ENCODE peak calls at places on chromosome 16, in seven cellular contexts. T is fibroblast of gingiva; O is left cardiac atrium; G is activated CD8-positive, alpha-beta memory T cell treated with anti-CD3 and anti-CD28 coated beads for 1 hour; P is NCI-H2227 treated with DMSO at 0.1 percent for 48 hours; B is HCT116; S is stomach. F is an unnamed sample.

GRCh38 chr16:4660454-4661007 is 32.8 kb upstream of the NUDT16L1 start:
- DNase-seq in G (no peak), O (peak; percentile 74), P (peak; percentile 15), S (peak; percentile 70), B (no peak), T (no peak), F (peak; percentile 48)

GRCh38 chr16:85616608-85617311 is 3.6 kb downstream of the GSE1 start:
- DNase-seq in G (no peak), S (peak; percentile 68), P (no peak), B (no peak), T (no peak), O (peak; percentile 72), F (peak; percentile 51)

GRCh38 chr16:6967796-6968195 is 364.8 kb upstream of the RBFOX1 start:
- DNase-seq in B (no peak), T (no peak), O (no peak), G (no peak), P (no peak), S (no peak), F (no peak)

GRCh38 chr16:2008631-2009301 is 855 bp downstream of the ZNF598 start:
- DNase-seq in T (peak; percentile 72), B (no peak), S (no peak), O (no peak), G (no peak), P (no peak), F (peak; percentile 39)

GRCh38 chr16:23678430-23679273 is at the start of gene PLK1:
- DNase-seq in S (peak; percentile 79), O (peak; percentile 78), T (peak; percentile 71), P (peak; percentile 82), G (peak; percentile 51), B (peak; percentile 76), F (peak; percentile 87)

GRCh38 chr16:11139624-11140375 is 116.2 kb downstream of the SOCS1 start:
- DNase-seq in G (no peak), B (peak; percentile 13), O (no peak), S (no peak), P (no peak), T (no peak), F (peak; percentile 81)

GRCh38 chr16:84749815-84750214 is 50.0 kb downstream of the USP10 start:
- DNase-seq in O (no peak), S (no peak), P (no peak), T (peak; percentile 87), G (no peak), B (no peak), F (no peak)

GRCh38 chr16:56625140-56625942 is at the start of gene MT1E:
- DNase-seq in S (peak; percentile 93), B (peak; percentile 77), T (peak; percentile 87), O (peak; percentile 85), P (peak; percentile 34), G (no peak), F (peak; percentile 73)

GRCh38 chr16:84992700-84993075 is 18.6 kb downstream of the ZDHHC7 start:
- DNase-seq in T (peak; percentile 74), B (no peak), G (no peak), P (no peak), O (no peak), S (no peak), F (no peak)

GRCh38 chr16:3673201-3673600 is 18.7 kb downstream of the DNASE1 start:
- DNase-seq in T (no peak), B (no peak), S (no peak), G (no peak), P (no peak), O (no peak), F (no peak)

GRCh38 chr16:35255186-35255803 is 1795.9 kb downstream of the TP53TG3F start:
- DNase-seq in O (no peak), B (no peak), T (no peak), G (no peak), P (peak; percentile 76), S (no peak), F (no peak)

GRCh38 chr16:84841787-84842300 is 22.1 kb downstream of the CRISPLD2 start:
- DNase-seq in G (no peak), B (peak; percentile 71), S (peak; percentile 85), P (no peak), T (no peak), O (no peak), F (peak; percentile 82)

GRCh38 chr16:9316615-9317014 is 225.2 kb downstream of the HAPSTR1 start:
- DNase-seq in B (no peak), S (no peak), O (no peak), T (no peak), G (no peak), P (no peak), F (peak; percentile 71)

GRCh38 chr16:5649762-5650445 is 552.3 kb upstream of the EEF2KMT start:
- DNase-seq in P (peak; percentile 7), T (no peak), B (no peak), O (no peak), S (no peak), G (no peak), F (no peak)

GRCh38 chr16:783404-784161 is 4.6 kb downstream of the RPUSD1 start:
- DNase-seq in S (peak; percentile 43), B (no peak), G (no peak), P (no peak), T (no peak), O (peak; percentile 50), F (no peak)

GRCh38 chr16:56047307-56048234 is 143.7 kb upstream of the GNAO1 start:
- DNase-seq in G (no peak), O (peak; percentile 22), S (no peak), T (no peak), B (no peak), P (no peak), F (no peak)

GRCh38 chr16:64596196-64596595 is 525.7 kb downstream of the CDH11 start:
- DNase-seq in B (no peak), P (no peak), T (no peak), G (no peak), S (no peak), O (no peak), F (no peak)

GRCh38 chr16:66908116-66908515 is 10.6 kb downstream of the CDH16 start:
- DNase-seq in S (no peak), T (no peak), B (no peak), G (no peak), O (peak; percentile 3), P (no peak), F (no peak)

GRCh38 chr16:4701791-4702465 is 8.6 kb downstream of the NUDT16L1 start:
- DNase-seq in G (no peak), B (no peak), S (no peak), O (no peak), T (no peak), P (no peak), F (no peak)

GRCh38 chr16:83925095-83925905 is 26.4 kb downstream of the MLYCD start:
- DNase-seq in G (no peak), S (no peak), T (no peak), O (no peak), B (no peak), P (no peak), F (no peak)

GRCh38 chr16:77404823-77405222 is 30.0 kb downstream of the ADAMTS18 start:
- DNase-seq in S (no peak), G (no peak), B (no peak), T (no peak), O (no peak), P (no peak), F (no peak)

GRCh38 chr16:85443116-85443515 is 170.0 kb upstream of the GSE1 start:
- DNase-seq in T (no peak), S (no peak), B (no peak), O (no peak), G (no peak), P (no peak), F (no peak)

GRCh38 chr16:2828521-2828840 is 1.6 kb upstream of the ZG16B start:
- DNase-seq in T (no peak), O (no peak), G (no peak), B (no peak), P (no peak), S (no peak), F (no peak)

GRCh38 chr16:57084996-57085395 is 7.4 kb upstream of the CPNE2 start:
- DNase-seq in G (no peak), B (no peak), T (no peak), P (no peak), S (no peak), O (no peak), F (no peak)

GRCh38 chr16:89884041-89884421 is 10.6 kb downstream of the TCF25 start:
- DNase-seq in B (no peak), G (no peak), O (no peak), S (no peak), P (no peak), T (no peak), F (no peak)

GRCh38 chr16:6483634-6484033 is 849.0 kb upstream of the RBFOX1 start:
- DNase-seq in O (no peak), T (no peak), P (peak; percentile 90), B (no peak), S (no peak), G (no peak), F (no peak)

GRCh38 chr16:62882552-62883221 is 846.4 kb upstream of the CDH8 start:
- DNase-seq in S (no peak), B (no peak), G (no peak), P (no peak), O (no peak), T (no peak), F (no peak)

GRCh38 chr16:89350701-89351380 is 133.3 kb downstream of the ZNF778 start:
- DNase-seq in B (no peak), T (no peak), O (no peak), S (no peak), G (no peak), P (no peak), F (no peak)

GRCh38 chr16:97822-98221 is 19.8 kb downstream of the MPG start:
- DNase-seq in G (no peak), O (no peak), P (no peak), S (no peak), B (no peak), T (no peak), F (no peak)

GRCh38 chr16:4298761-4299522 is 16.9 kb upstream of the GLIS2 start:
- DNase-seq in P (no peak), S (peak; percentile 83), T (peak; percentile 75), O (peak; percentile 88), B (peak; percentile 80), G (no peak), F (peak; percentile 92)

GRCh38 chr16:68332411-68333121 is 21.7 kb downstream of the PRMT7 start:
- DNase-seq in S (no peak), O (no peak), B (no peak), P (peak; percentile 35), G (no peak), T (no peak), F (peak; percentile 71)

GRCh38 chr16:2810651-2811050 is 6.4 kb upstream of the PRSS21 start:
- DNase-seq in O (no peak), S (no peak), T (no peak), G (no peak), B (no peak), P (no peak), F (no peak)

GRCh38 chr16:15907863-15908478 is 19.6 kb upstream of the CEP20 start:
- DNase-seq in T (no peak), P (no peak), B (peak; percentile 91), G (no peak), O (no peak), S (peak; percentile 35), F (peak; percentile 53)

GRCh38 chr16:57032931-57033330 is 43.6 kb downstream of the NLRC5 start:
- DNase-seq in S (no peak), G (no peak), B (no peak), T (no peak), P (no peak), O (no peak), F (no peak)

GRCh38 chr16:69417537-69418199 is 6.8 kb upstream of the CYB5B start:
- DNase-seq in T (peak; percentile 90), B (no peak), S (no peak), G (no peak), P (no peak), O (no peak), F (no peak)

GRCh38 chr16:58649707-58650106 is 20.1 kb upstream of the CNOT1 start:
- DNase-seq in S (no peak), B (no peak), P (no peak), G (no peak), O (no peak), T (peak; percentile 21), F (no peak)

GRCh38 chr16:87435399-87436224 is 43.5 kb downstream of the MAP1LC3B start:
- DNase-seq in S (no peak), O (no peak), G (no peak), P (no peak), B (no peak), T (peak; percentile 35), F (no peak)